ENCODE peak calls at places on chromosomes 6 and 20, in ten cellular contexts. One of them, this sample, is unnamed.

GRCh38 chr6:90048191-90048969 is 154.1 kb downstream of the GJA10 start:
- DNase-seq in nucleus accumbens: no peak
- DNase-seq in lower lobe of right lung: no peak
- DNase-seq in type B pancreatic cell: no peak
- DNase-seq in right cardiac atrium: no peak
- DNase-seq in germinal center: no peak
- DNase-seq in natural killer cell treated with Interleukin-12 subunit alpha and Interleukin-12 subunit beta and Interleukin-15 and Interleukin-18, amount 100 ng/mL, for 72 hours: no peak
- DNase-seq in NCI-H1092: no peak
- DNase-seq in GM12864: no peak
- DNase-seq in tibial artery: no peak
- DNase-seq in this sample: no peak

GRCh38 chr6:25041676-25042598 is 106.2 kb upstream of the RIPOR2 start:
- DNase-seq in nucleus accumbens: no peak
- DNase-seq in lower lobe of right lung: no peak
- DNase-seq in type B pancreatic cell: no peak
- DNase-seq in right cardiac atrium: no peak
- DNase-seq in germinal center: peak
- DNase-seq in natural killer cell treated with Interleukin-12 subunit alpha and Interleukin-12 subunit beta and Interleukin-15 and Interleukin-18, amount 100 ng/mL, for 72 hours: no peak
- DNase-seq in NCI-H1092: no peak
- DNase-seq in GM12864: no peak
- DNase-seq in tibial artery: no peak
- DNase-seq in this sample: peak

GRCh38 chr6:152034631-152035030 is 227.1 kb downstream of the ESR1 start:
- DNase-seq in nucleus accumbens: no peak
- DNase-seq in lower lobe of right lung: no peak
- DNase-seq in type B pancreatic cell: no peak
- DNase-seq in right cardiac atrium: no peak
- DNase-seq in germinal center: no peak
- DNase-seq in natural killer cell treated with Interleukin-12 subunit alpha and Interleukin-12 subunit beta and Interleukin-15 and Interleukin-18, amount 100 ng/mL, for 72 hours: no peak
- DNase-seq in NCI-H1092: no peak
- DNase-seq in GM12864: no peak
- DNase-seq in tibial artery: no peak
- DNase-seq in this sample: no peak

GRCh38 chr20:53865905-53866786 is 204.2 kb downstream of the BCAS1 start:
- DNase-seq in nucleus accumbens: no peak
- DNase-seq in lower lobe of right lung: no peak
- DNase-seq in type B pancreatic cell: no peak
- DNase-seq in right cardiac atrium: no peak
- DNase-seq in germinal center: no peak
- DNase-seq in natural killer cell treated with Interleukin-12 subunit alpha and Interleukin-12 subunit beta and Interleukin-15 and Interleukin-18, amount 100 ng/mL, for 72 hours: no peak
- DNase-seq in NCI-H1092: no peak
- DNase-seq in GM12864: no peak
- DNase-seq in tibial artery: no peak
- DNase-seq in this sample: peak

GRCh38 chr20:8812818-8813217 is 256.1 kb upstream of the PLCB4 start:
- DNase-seq in nucleus accumbens: no peak
- DNase-seq in lower lobe of right lung: peak
- DNase-seq in type B pancreatic cell: no peak
- DNase-seq in right cardiac atrium: no peak
- DNase-seq in germinal center: no peak
- DNase-seq in natural killer cell treated with Interleukin-12 subunit alpha and Interleukin-12 subunit beta and Interleukin-15 and Interleukin-18, amount 100 ng/mL, for 72 hours: no peak
- DNase-seq in NCI-H1092: no peak
- DNase-seq in GM12864: no peak
- DNase-seq in tibial artery: no peak
- DNase-seq in this sample: no peak

GRCh38 chr6:163381118-163381751 is 33.3 kb upstream of the QKI start:
- DNase-seq in nucleus accumbens: no peak
- DNase-seq in lower lobe of right lung: no peak
- DNase-seq in type B pancreatic cell: no peak
- DNase-seq in right cardiac atrium: no peak
- DNase-seq in germinal center: no peak
- DNase-seq in natural killer cell treated with Interleukin-12 subunit alpha and Interleukin-12 subunit beta and Interleukin-15 and Interleukin-18, amount 100 ng/mL, for 72 hours: no peak
- DNase-seq in NCI-H1092: no peak
- DNase-seq in GM12864: no peak
- DNase-seq in tibial artery: no peak
- DNase-seq in this sample: no peak

GRCh38 chr6:43773981-43774775 is 4.2 kb downstream of the VEGFA start:
- DNase-seq in nucleus accumbens: no peak
- DNase-seq in lower lobe of right lung: no peak
- DNase-seq in type B pancreatic cell: no peak
- DNase-seq in right cardiac atrium: no peak
- DNase-seq in germinal center: no peak
- DNase-seq in natural killer cell treated with Interleukin-12 subunit alpha and Interleukin-12 subunit beta and Interleukin-15 and Interleukin-18, amount 100 ng/mL, for 72 hours: no peak
- DNase-seq in NCI-H1092: no peak
- DNase-seq in GM12864: no peak
- DNase-seq in tibial artery: no peak
- DNase-seq in this sample: no peak

GRCh38 chr6:168862346-168862980 is 391.2 kb downstream of the THBS2 start:
- DNase-seq in nucleus accumbens: no peak
- DNase-seq in lower lobe of right lung: no peak
- DNase-seq in type B pancreatic cell: no peak
- DNase-seq in right cardiac atrium: no peak
- DNase-seq in germinal center: no peak
- DNase-seq in natural killer cell treated with Interleukin-12 subunit alpha and Interleukin-12 subunit beta and Interleukin-15 and Interleukin-18, amount 100 ng/mL, for 72 hours: no peak
- DNase-seq in NCI-H1092: no peak
- DNase-seq in GM12864: no peak
- DNase-seq in tibial artery: no peak
- DNase-seq in this sample: no peak

GRCh38 chr6:52063584-52064400 is 23.6 kb downstream of the PKHD1 start:
- DNase-seq in nucleus accumbens: peak
- DNase-seq in lower lobe of right lung: no peak
- DNase-seq in type B pancreatic cell: no peak
- DNase-seq in right cardiac atrium: no peak
- DNase-seq in germinal center: peak
- DNase-seq in natural killer cell treated with Interleukin-12 subunit alpha and Interleukin-12 subunit beta and Interleukin-15 and Interleukin-18, amount 100 ng/mL, for 72 hours: peak
- DNase-seq in NCI-H1092: no peak
- DNase-seq in GM12864: peak
- DNase-seq in tibial artery: no peak
- DNase-seq in this sample: peak

GRCh38 chr6:166420351-166420750 is 37.6 kb upstream of the MPC1 start:
- DNase-seq in nucleus accumbens: no peak
- DNase-seq in lower lobe of right lung: no peak
- DNase-seq in type B pancreatic cell: no peak
- DNase-seq in right cardiac atrium: no peak
- DNase-seq in germinal center: no peak
- DNase-seq in natural killer cell treated with Interleukin-12 subunit alpha and Interleukin-12 subunit beta and Interleukin-15 and Interleukin-18, amount 100 ng/mL, for 72 hours: peak
- DNase-seq in NCI-H1092: no peak
- DNase-seq in GM12864: no peak
- DNase-seq in tibial artery: peak
- DNase-seq in this sample: no peak

This sample was measured in NAMALWA.